ENCODE peak calls at places on chromosomes 2 and 18, in nine cellular contexts. E is glutamatergic neuron; W is K562; O is MCF 10A; T is stimulated activated effector memory CD8-positive, alpha-beta T cell treated with anti-CD3 and anti-CD28 coated beads, Interleukin-12 subunit alpha, Interleukin-12 subunit beta, amount 100 ng/mL, for 72 hours; D is activated CD4-positive, alpha-beta T cell treated with anti-CD3 and anti-CD28 coated beads, Interleukin-2, amount 50 U/mL, for 1 hour; U is HAP-1; H is NCI-H1092 treated with DMSO at 0.1 percent for 48 hours; A is AG10803. L is an unnamed sample.

GRCh38 chr2:173984866-173985588 is 19.9 kb upstream of the SP3 start:
- DNase-seq in W (no peak), D (no peak), A (no peak), E (no peak), H (no peak), T (no peak), O (no peak), U (no peak), L (no peak)

GRCh38 chr2:233865838-233866237 is 2.3 kb downstream of the MSL3B start:
- DNase-seq in E (no peak), A (no peak), W (peak), U (no peak), O (no peak), H (no peak), T (no peak), D (no peak), L (no peak)

GRCh38 chr2:136117909-136118818 is at the start of gene CXCR4:
- DNase-seq in D (peak), O (peak), U (peak), E (peak), H (peak), T (peak), A (no peak), W (peak), L (peak)

GRCh38 chr2:231707625-231708049 is 688 bp upstream of the PTMA start:
- DNase-seq in U (peak), D (peak), H (no peak), A (peak), O (peak), T (no peak), E (peak), W (no peak), L (peak)

GRCh38 chr2:20005067-20005627 is 7.3 kb downstream of the MATN3 start:
- DNase-seq in E (no peak), A (no peak), O (no peak), W (no peak), D (no peak), U (no peak), H (no peak), T (no peak), L (no peak)

GRCh38 chr2:239651859-239652258 is 251.0 kb upstream of the HDAC4 start:
- DNase-seq in U (no peak), E (no peak), O (no peak), D (no peak), H (no peak), T (no peak), W (no peak), A (no peak), L (no peak)

GRCh38 chr2:10493636-10494281 is 45.6 kb upstream of the ODC1 start:
- DNase-seq in E (no peak), D (peak), T (peak), H (peak), O (peak), W (no peak), A (peak), U (no peak), L (peak)

GRCh38 chr2:70325875-70326274 is 24.0 kb upstream of the FAM136A start:
- DNase-seq in A (no peak), W (no peak), O (no peak), E (no peak), H (no peak), T (no peak), D (no peak), U (no peak), L (no peak)

GRCh38 chr2:232485333-232485756 is 2.3 kb downstream of the ECEL1 start:
- DNase-seq in W (no peak), E (peak), A (no peak), H (no peak), O (no peak), T (no peak), U (no peak), D (no peak), L (no peak)

GRCh38 chr18:50706199-50706598 is 113.6 kb downstream of the MRO start:
- DNase-seq in W (no peak), H (peak), U (no peak), A (no peak), E (no peak), D (no peak), T (no peak), O (no peak), L (no peak)

GRCh38 chr2:176521860-176522259 is 252.6 kb downstream of the MTX2 start:
- DNase-seq in E (no peak), T (no peak), W (no peak), H (no peak), D (no peak), U (no peak), A (no peak), O (no peak), L (no peak)

GRCh38 chr2:144330951-144331651 is 188.8 kb downstream of the ZEB2 start:
- DNase-seq in W (no peak), H (peak), U (no peak), T (no peak), A (no peak), E (no peak), D (peak), O (peak), L (no peak)

GRCh38 chr2:191756753-191757152 is 78.8 kb downstream of the NABP1 start:
- DNase-seq in U (no peak), W (no peak), D (no peak), E (no peak), H (no peak), T (no peak), A (no peak), O (no peak), L (no peak)

GRCh38 chr2:120403676-120404075 is 57.7 kb downstream of the INHBB start:
- DNase-seq in W (no peak), E (no peak), U (no peak), O (peak), A (no peak), H (no peak), T (no peak), D (no peak), L (no peak)

GRCh38 chr18:5288517-5288935 is 7.0 kb downstream of the ZBTB14 start:
- DNase-seq in T (no peak), A (no peak), D (no peak), H (no peak), U (no peak), O (no peak), W (no peak), E (no peak), L (no peak)

GRCh38 chr2:43077876-43078275 is 148.5 kb downstream of the ZFP36L2 start:
- DNase-seq in U (no peak), D (no peak), A (no peak), O (no peak), E (no peak), H (no peak), T (no peak), W (no peak), L (no peak)

GRCh38 chr18:34649072-34649471 is 61.0 kb upstream of the DTNA start:
- DNase-seq in T (no peak), H (no peak), A (no peak), E (no peak), D (no peak), O (no peak), W (no peak), U (no peak), L (no peak)

GRCh38 chr2:185316383-185316782 is 422.2 kb upstream of the FSIP2 start:
- DNase-seq in H (no peak), T (no peak), O (no peak), D (no peak), U (no peak), W (no peak), E (no peak), A (no peak), L (no peak)

GRCh38 chr18:76686737-76687231 is 135.6 kb upstream of the ZNF236 start:
- DNase-seq in W (no peak), T (no peak), A (peak), D (no peak), O (peak), U (peak), H (peak), E (peak), L (peak)

GRCh38 chr2:159209341-159210306 is 76.9 kb downstream of the WDSUB1 start:
- DNase-seq in U (no peak), H (no peak), O (no peak), D (peak), A (no peak), T (no peak), W (no peak), E (no peak), L (no peak)

GRCh38 chr2:11071207-11071606 is 84.1 kb upstream of the SLC66A3 start:
- DNase-seq in A (no peak), W (no peak), T (no peak), U (peak), E (no peak), D (no peak), O (no peak), H (no peak), L (peak)

GRCh38 chr18:36535202-36535935 is 237.9 kb downstream of the FHOD3 start:
- DNase-seq in E (no peak), H (no peak), O (no peak), W (no peak), U (no peak), A (no peak), D (no peak), T (no peak), L (no peak)

GRCh38 chr2:216109962-216110614 is 940 bp downstream of the XRCC5 start:
- DNase-seq in A (peak), O (peak), T (no peak), W (no peak), U (no peak), H (no peak), E (no peak), D (no peak), L (peak)

L was measured in Daoy.